ENCODE peak calls at places on chromosomes 1 and 21, in five cellular contexts. One of them, this sample, is unnamed. For H3K27me3, the result is how much of the 10 kb centered on the place peaks cover.

GRCh38 chr1:24929876-24930702 is at the start of gene RUNX3:
- DNase-seq in cardiac muscle cell: no peak
- DNase-seq in SJSA1: peak
- DNase-seq in colonic mucosa: peak
- DNase-seq in mammary epithelial cell: peak
- DNase-seq in this sample: peak

GRCh38 chr21:15301736-15302135 is 236.9 kb upstream of the NRIP1 start:
- DNase-seq in cardiac muscle cell: no peak
- DNase-seq in SJSA1: no peak
- DNase-seq in colonic mucosa: no peak
- DNase-seq in mammary epithelial cell: peak
- DNase-seq in this sample: no peak

GRCh38 chr1:110094931-110095654 is 17.1 kb upstream of the UBL4B start:
- DNase-seq in cardiac muscle cell: no peak
- DNase-seq in SJSA1: no peak
- DNase-seq in colonic mucosa: no peak
- DNase-seq in mammary epithelial cell: no peak
- DNase-seq in this sample: no peak

GRCh38 chr1:31010081-31010989 is 55.2 kb downstream of the PUM1 start:
- DNase-seq in cardiac muscle cell: no peak
- DNase-seq in SJSA1: no peak
- DNase-seq in colonic mucosa: no peak
- DNase-seq in mammary epithelial cell: peak
- DNase-seq in this sample: no peak

GRCh38 chr21:15093216-15093615 is 28.4 kb upstream of the NRIP1 start:
- DNase-seq in cardiac muscle cell: no peak
- DNase-seq in SJSA1: no peak
- DNase-seq in colonic mucosa: no peak
- DNase-seq in mammary epithelial cell: no peak
- DNase-seq in this sample: no peak

GRCh38 chr1:6805004-6805416 is 19.8 kb downstream of the CAMTA1 start:
- DNase-seq in cardiac muscle cell: peak
- DNase-seq in SJSA1: no peak
- DNase-seq in colonic mucosa: no peak
- DNase-seq in mammary epithelial cell: no peak
- DNase-seq in this sample: no peak

GRCh38 chr1:196407358-196408041 is 200.7 kb downstream of the KCNT2 start:
- DNase-seq in cardiac muscle cell: peak
- DNase-seq in SJSA1: no peak
- DNase-seq in colonic mucosa: no peak
- DNase-seq in mammary epithelial cell: no peak
- DNase-seq in this sample: no peak

GRCh38 chr1:26317612-26318337 is at the start of gene CD52:
- DNase-seq in cardiac muscle cell: no peak
- DNase-seq in SJSA1: no peak
- DNase-seq in colonic mucosa: no peak
- DNase-seq in mammary epithelial cell: no peak
- DNase-seq in this sample: no peak

GRCh38 chr1:162670928-162671663 is 38.8 kb downstream of the DDR2 start:
- DNase-seq in cardiac muscle cell: peak
- DNase-seq in SJSA1: no peak
- DNase-seq in colonic mucosa: no peak
- DNase-seq in mammary epithelial cell: no peak
- DNase-seq in this sample: no peak

GRCh38 chr1:40153073-40153770 is 8.0 kb upstream of the RLF start:
- DNase-seq in cardiac muscle cell: peak
- DNase-seq in SJSA1: no peak
- DNase-seq in colonic mucosa: peak
- DNase-seq in mammary epithelial cell: peak
- DNase-seq in this sample: peak

GRCh38 chr1:215665212-215665611 is 98.1 kb downstream of the KCTD3 start:
- DNase-seq in cardiac muscle cell: peak
- DNase-seq in SJSA1: peak
- DNase-seq in colonic mucosa: no peak
- DNase-seq in mammary epithelial cell: peak
- DNase-seq in this sample: no peak

GRCh38 chr21:46180079-46180722 is 4.1 kb downstream of the SPATC1L start:
- DNase-seq in cardiac muscle cell: no peak
- DNase-seq in SJSA1: no peak
- DNase-seq in colonic mucosa: peak
- DNase-seq in mammary epithelial cell: no peak
- DNase-seq in this sample: no peak

GRCh38 chr1:112397051-112397471 is 1.0 kb downstream of the CTTNBP2NL start:
- DNase-seq in cardiac muscle cell: no peak
- DNase-seq in SJSA1: no peak
- DNase-seq in colonic mucosa: peak
- DNase-seq in mammary epithelial cell: no peak
- DNase-seq in this sample: peak

GRCh38 chr1:87953732-87954344 is 625.2 kb downstream of the LMO4 start:
- DNase-seq in cardiac muscle cell: peak
- DNase-seq in SJSA1: no peak
- DNase-seq in colonic mucosa: peak
- DNase-seq in mammary epithelial cell: peak
- DNase-seq in this sample: peak

GRCh38 chr1:214205053-214205452 is 75.9 kb upstream of the SMYD2 start:
- DNase-seq in cardiac muscle cell: no peak
- DNase-seq in SJSA1: no peak
- DNase-seq in colonic mucosa: no peak
- DNase-seq in mammary epithelial cell: no peak
- DNase-seq in this sample: no peak

GRCh38 chr1:63663301-63663700 is 70.1 kb downstream of the PGM1 start:
- DNase-seq in cardiac muscle cell: no peak
- DNase-seq in SJSA1: no peak
- DNase-seq in colonic mucosa: no peak
- DNase-seq in mammary epithelial cell: peak
- DNase-seq in this sample: no peak

GRCh38 chr1:145963218-145964019 is 956 bp downstream of the ANKRD34A start:
- DNase-seq in cardiac muscle cell: peak
- DNase-seq in SJSA1: no peak
- DNase-seq in colonic mucosa: no peak
- DNase-seq in mammary epithelial cell: peak
- DNase-seq in this sample: no peak

GRCh38 chr1:76059461-76059860 is 15.1 kb upstream of the ST6GALNAC3 start:
- DNase-seq in cardiac muscle cell: no peak
- DNase-seq in SJSA1: no peak
- DNase-seq in colonic mucosa: no peak
- DNase-seq in mammary epithelial cell: no peak
- DNase-seq in this sample: no peak

GRCh38 chr1:36087233-36088123 is 1.2 kb upstream of the ADPRS start:
- DNase-seq in cardiac muscle cell: no peak
- DNase-seq in SJSA1: no peak
- DNase-seq in colonic mucosa: no peak
- DNase-seq in mammary epithelial cell: no peak
- DNase-seq in this sample: no peak

GRCh38 chr1:88001460-88001859 is 672.8 kb downstream of the LMO4 start:
- DNase-seq in cardiac muscle cell: peak
- DNase-seq in SJSA1: no peak
- DNase-seq in colonic mucosa: no peak
- DNase-seq in mammary epithelial cell: peak
- DNase-seq in this sample: no peak

GRCh38 chr1:59432531-59433439 is 135.9 kb downstream of the FGGY start:
- DNase-seq in cardiac muscle cell: no peak
- DNase-seq in SJSA1: no peak
- DNase-seq in colonic mucosa: no peak
- DNase-seq in mammary epithelial cell: no peak
- DNase-seq in this sample: no peak

GRCh38 chr1:151898519-151898991 is 10.8 kb downstream of the THEM4 start:
- DNase-seq in cardiac muscle cell: peak
- DNase-seq in SJSA1: no peak
- DNase-seq in colonic mucosa: peak
- DNase-seq in mammary epithelial cell: no peak
- DNase-seq in this sample: no peak

GRCh38 chr1:43650306-43650941 is 475 bp downstream of the KDM4A start:
- DNase-seq in cardiac muscle cell: peak
- DNase-seq in SJSA1: peak
- DNase-seq in colonic mucosa: peak
- DNase-seq in mammary epithelial cell: peak
- DNase-seq in this sample: peak

GRCh38 chr21:17463441-17463840 is 49.4 kb upstream of the CXADR start:
- DNase-seq in cardiac muscle cell: peak
- DNase-seq in SJSA1: no peak
- DNase-seq in colonic mucosa: no peak
- DNase-seq in mammary epithelial cell: peak
- DNase-seq in this sample: peak

GRCh38 chr1:10378071-10378841 is 20.6 kb upstream of the PGD start:
- DNase-seq in cardiac muscle cell: peak
- DNase-seq in SJSA1: no peak
- DNase-seq in colonic mucosa: no peak
- DNase-seq in mammary epithelial cell: peak
- DNase-seq in this sample: no peak

GRCh38 chr1:115331531-115332331 is 6.3 kb downstream of the NGF start:
- DNase-seq in cardiac muscle cell: no peak
- DNase-seq in SJSA1: no peak
- DNase-seq in colonic mucosa: no peak
- DNase-seq in mammary epithelial cell: no peak
- DNase-seq in this sample: no peak

GRCh38 chr1:211800925-211801607 is 29.5 kb downstream of the LPGAT1 start:
- DNase-seq in cardiac muscle cell: no peak
- DNase-seq in SJSA1: no peak
- DNase-seq in colonic mucosa: no peak
- DNase-seq in mammary epithelial cell: no peak
- DNase-seq in this sample: no peak

GRCh38 chr1:199283814-199284213 is 645.0 kb downstream of the PTPRC start:
- DNase-seq in cardiac muscle cell: no peak
- DNase-seq in SJSA1: no peak
- DNase-seq in colonic mucosa: no peak
- DNase-seq in mammary epithelial cell: no peak
- DNase-seq in this sample: no peak

GRCh38 chr1:176058686-176059085 is 148.4 kb downstream of the COP1 start:
- DNase-seq in cardiac muscle cell: no peak
- DNase-seq in SJSA1: no peak
- DNase-seq in colonic mucosa: no peak
- DNase-seq in mammary epithelial cell: no peak
- DNase-seq in this sample: peak

GRCh38 chr1:197526736-197527371 is 248.4 kb downstream of the DENND1B start:
- DNase-seq in cardiac muscle cell: peak
- DNase-seq in SJSA1: no peak
- DNase-seq in colonic mucosa: no peak
- DNase-seq in mammary epithelial cell: peak
- DNase-seq in this sample: peak

GRCh38 chr1:26412180-26412840 is 1.7 kb downstream of the LIN28A start:
- DNase-seq in cardiac muscle cell: no peak
- DNase-seq in SJSA1: no peak
- DNase-seq in colonic mucosa: no peak
- DNase-seq in mammary epithelial cell: no peak
- DNase-seq in this sample: peak

DNA sequence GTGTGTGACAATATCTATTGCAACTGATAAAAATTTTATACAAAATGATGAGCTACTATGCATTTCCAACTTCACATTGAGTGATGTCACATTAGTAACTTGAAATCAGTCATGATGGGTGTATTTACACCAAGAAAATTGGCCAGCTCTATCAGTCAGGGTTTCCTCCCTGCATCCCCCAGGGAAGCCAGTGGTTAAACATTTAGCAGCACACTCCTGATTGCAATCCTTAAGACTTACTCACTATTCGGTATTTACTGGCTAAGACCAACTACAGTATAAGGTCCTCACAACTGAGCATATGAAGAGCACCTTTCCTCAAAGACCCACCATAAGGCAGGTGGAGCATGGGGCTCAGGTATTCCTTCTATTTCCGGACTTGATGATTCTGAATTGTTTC is 41.3 kb upstream of the PTGFRN start:
- DNase-seq in cardiac muscle cell: peak
- DNase-seq in SJSA1: no peak
- DNase-seq in colonic mucosa: no peak
- DNase-seq in mammary epithelial cell: no peak
- DNase-seq in this sample: no peak
- H3K27me3 ChIP-seq in cardiac muscle cell: under half
- H3K27me3 ChIP-seq in SJSA1: under half
- H3K27me3 ChIP-seq in colonic mucosa: under half
- H3K27me3 ChIP-seq in mammary epithelial cell: under half
- H3K27me3 ChIP-seq in this sample: under half

GRCh38 chr1:20071416-20071815 is 1.4 kb downstream of the PLA2G5 start:
- DNase-seq in cardiac muscle cell: no peak
- DNase-seq in SJSA1: peak
- DNase-seq in colonic mucosa: no peak
- DNase-seq in mammary epithelial cell: no peak
- DNase-seq in this sample: no peak

GRCh38 chr1:20068722-20069121 is 1.3 kb upstream of the PLA2G5 start:
- DNase-seq in cardiac muscle cell: no peak
- DNase-seq in SJSA1: no peak
- DNase-seq in colonic mucosa: peak
- DNase-seq in mammary epithelial cell: no peak
- DNase-seq in this sample: no peak

GRCh38 chr1:20069932-20070331 is at the start of gene PLA2G5:
- DNase-seq in cardiac muscle cell: peak
- DNase-seq in SJSA1: peak
- DNase-seq in colonic mucosa: peak
- DNase-seq in mammary epithelial cell: no peak
- DNase-seq in this sample: no peak

GRCh38 chr1:20072771-20073170 is 2.8 kb downstream of the PLA2G5 start:
- DNase-seq in cardiac muscle cell: no peak
- DNase-seq in SJSA1: peak
- DNase-seq in colonic mucosa: no peak
- DNase-seq in mammary epithelial cell: no peak
- DNase-seq in this sample: no peak

DNA sequence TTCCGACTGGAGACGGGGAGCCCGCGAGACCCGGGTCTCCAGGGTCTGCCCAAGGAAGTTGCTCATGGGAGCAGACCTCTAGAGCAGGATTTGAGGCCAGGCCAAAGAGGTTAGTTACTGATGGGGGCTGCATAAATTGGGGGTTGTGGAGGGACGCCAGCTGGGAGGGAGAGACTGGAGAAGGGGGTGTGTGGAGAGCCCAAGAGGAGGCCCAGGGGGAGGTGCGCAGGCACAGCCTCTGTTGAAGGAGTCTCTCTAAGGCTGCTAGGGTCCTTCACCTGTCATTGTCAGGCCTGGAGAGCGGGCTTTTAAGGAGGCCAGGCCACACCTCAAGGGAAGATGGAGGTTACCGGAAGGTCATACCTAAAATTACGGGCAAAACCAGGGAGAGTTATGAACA is 363 bp downstream of the PLA2G5 start:
- DNase-seq in cardiac muscle cell: no peak
- DNase-seq in SJSA1: peak
- DNase-seq in colonic mucosa: peak
- DNase-seq in mammary epithelial cell: no peak
- DNase-seq in this sample: no peak
- H3K27me3 ChIP-seq in cardiac muscle cell: under half
- H3K27me3 ChIP-seq in SJSA1: under half
- H3K27me3 ChIP-seq in colonic mucosa: under half
- H3K27me3 ChIP-seq in mammary epithelial cell: under half
- H3K27me3 ChIP-seq in this sample: under half

GRCh38 chr1:207444514-207445208 is 9.5 kb upstream of the CR2 start:
- DNase-seq in cardiac muscle cell: no peak
- DNase-seq in SJSA1: no peak
- DNase-seq in colonic mucosa: no peak
- DNase-seq in mammary epithelial cell: no peak
- DNase-seq in this sample: no peak

GRCh38 chr1:207440634-207441033 is 13.5 kb upstream of the CR2 start:
- DNase-seq in cardiac muscle cell: no peak
- DNase-seq in SJSA1: no peak
- DNase-seq in colonic mucosa: no peak
- DNase-seq in mammary epithelial cell: no peak
- DNase-seq in this sample: no peak
- H3K27me3 ChIP-seq in cardiac muscle cell: under half
- H3K27me3 ChIP-seq in SJSA1: under half
- H3K27me3 ChIP-seq in colonic mucosa: under half
- H3K27me3 ChIP-seq in mammary epithelial cell: under half
- H3K27me3 ChIP-seq in this sample: under half

GRCh38 chr1:11533790-11534787 is 55.1 kb downstream of the DISP3 start:
- DNase-seq in cardiac muscle cell: no peak
- DNase-seq in SJSA1: no peak
- DNase-seq in colonic mucosa: no peak
- DNase-seq in mammary epithelial cell: no peak
- DNase-seq in this sample: no peak
- H3K27me3 ChIP-seq in cardiac muscle cell: under half
- H3K27me3 ChIP-seq in SJSA1: under half
- H3K27me3 ChIP-seq in colonic mucosa: under half
- H3K27me3 ChIP-seq in mammary epithelial cell: under half
- H3K27me3 ChIP-seq in this sample: under half

This sample was measured in HAP-1.